ENCODE peak calls at places on chromosomes 4 and X, in ten cellular contexts. X, J, A, Z, O, C, F, E, V and U are unnamed samples. For H3K4me1, the result is how much of the 10 kb centered on the place peaks cover.

GRCh38 chrX:69196666-69197065 is 31.4 kb upstream of the PJA1 start:
- DNase-seq in J (no peak), A (no peak), V (no peak), C (no peak), F (no peak), E (no peak), X (no peak), Z (no peak), O (no peak), U (no peak)

GRCh38 chrX:122087353-122087752 is 1039.9 kb downstream of the GLUD2 start:
- DNase-seq in E (no peak), C (no peak), F (no peak), A (no peak), J (no peak), X (no peak), O (no peak), V (no peak), Z (no peak), U (no peak)

GRCh38 chrX:113675278-113675677 is 834.6 kb upstream of the AMOT start:
- DNase-seq in O (no peak), E (no peak), A (no peak), C (no peak), Z (no peak), J (no peak), X (no peak), V (no peak), F (no peak), U (no peak)

GRCh38 chrX:68938244-68939004 is 109.6 kb downstream of the EFNB1 start:
- DNase-seq in F (no peak), J (no peak), A (no peak), O (no peak), Z (no peak), C (peak), E (no peak), V (no peak), X (no peak), U (peak)

GRCh38 chrX:118519411-118520205 is 24.0 kb downstream of the DOCK11 start:
- DNase-seq in X (no peak), V (no peak), O (no peak), Z (no peak), E (no peak), A (no peak), F (no peak), J (no peak), C (no peak), U (no peak)

GRCh38 chr4:52173470-52174055 is 122.5 kb downstream of the SPATA18 start:
- DNase-seq in J (no peak), A (no peak), X (no peak), V (peak), C (peak), O (no peak), Z (no peak), E (no peak), F (no peak), U (no peak)

GRCh38 chr4:78002260-78002659 is 54.9 kb upstream of the FRAS1 start:
- DNase-seq in O (no peak), Z (no peak), F (no peak), V (no peak), E (no peak), C (no peak), J (no peak), X (peak), A (no peak), U (no peak)

GRCh38 chr4:141702472-141703182 is 66.2 kb downstream of the IL15 start:
- DNase-seq in Z (no peak), O (no peak), A (no peak), X (peak), C (peak), J (no peak), F (peak), V (no peak), E (no peak), U (no peak)

GRCh38 chr4:37567781-37568180 is 118.4 kb downstream of the RELL1 start:
- DNase-seq in J (no peak), A (no peak), O (no peak), X (no peak), C (no peak), Z (no peak), V (no peak), E (no peak), F (no peak), U (no peak)

GRCh38 chr4:8785656-8786142 is 85.9 kb downstream of the HMX1 start:
- DNase-seq in F (peak), J (no peak), O (no peak), E (no peak), X (no peak), Z (no peak), A (no peak), C (no peak), V (no peak), U (no peak)

GRCh38 chr4:91113130-91113706 is 986.0 kb downstream of the CCSER1 start:
- DNase-seq in V (no peak), A (peak), O (no peak), E (no peak), C (no peak), F (no peak), Z (no peak), X (peak), J (no peak), U (no peak)

GRCh38 chrX:17062065-17062464 is 115.6 kb downstream of the REPS2 start:
- DNase-seq in O (no peak), J (no peak), X (no peak), Z (no peak), C (no peak), V (no peak), F (no peak), A (no peak), E (no peak), U (no peak)

GRCh38 chr4:1305781-1306455 is 16.2 kb downstream of the MAEA start:
- DNase-seq in O (peak), E (no peak), A (no peak), F (peak), J (no peak), V (no peak), C (no peak), Z (no peak), X (no peak), U (peak)

GRCh38 chrX:64642482-64642881 is 247.2 kb upstream of the MTMR8 start:
- DNase-seq in O (no peak), X (peak), C (no peak), Z (no peak), A (peak), J (no peak), F (peak), V (no peak), E (no peak), U (no peak)

GRCh38 chr4:53928825-53929224 is 135.6 kb downstream of the CHIC2 start:
- DNase-seq in X (no peak), Z (no peak), F (no peak), A (no peak), J (no peak), V (no peak), E (no peak), C (no peak), O (no peak), U (no peak)

GRCh38 chr4:177596035-177596434 is 153.8 kb upstream of the AGA start:
- DNase-seq in A (peak), E (no peak), V (no peak), F (no peak), C (no peak), J (no peak), X (no peak), Z (no peak), O (no peak), U (no peak)

GRCh38 chrX:75547783-75548182 is 24.9 kb upstream of the ZDHHC15 start:
- DNase-seq in O (no peak), F (no peak), C (peak), Z (no peak), V (peak), J (no peak), E (no peak), A (no peak), X (no peak), U (no peak)

GRCh38 chr4:179071120-179071519 is 1628.9 kb upstream of the AGA start:
- DNase-seq in X (no peak), Z (no peak), F (no peak), C (no peak), O (no peak), J (no peak), A (no peak), E (no peak), V (no peak), U (no peak)

GRCh38 chr4:101169044-101170014 is 178.0 kb downstream of the PPP3CA start:
- DNase-seq in F (peak), A (peak), X (peak), V (peak), E (peak), C (peak), Z (peak), J (peak), O (no peak), U (peak)

GRCh38 chrX:153494541-153495361 is at the start of gene BGN:
- DNase-seq in F (no peak), O (no peak), Z (no peak), J (no peak), A (peak), V (peak), C (peak), X (peak), E (peak), U (no peak)

GRCh38 chrX:97639526-97639925 is 755.8 kb downstream of the RPA4 start:
- DNase-seq in E (no peak), O (no peak), Z (no peak), C (no peak), F (no peak), V (no peak), A (peak), J (no peak), X (peak), U (no peak)

GRCh38 chrX:115582871-115583729 is 22.1 kb downstream of the PLS3 start:
- DNase-seq in O (no peak), A (no peak), Z (no peak), C (no peak), F (no peak), V (no peak), X (peak), J (no peak), E (no peak), U (no peak)

GRCh38 chrX:110182865-110183264 is 135.0 kb downstream of the AMMECR1 start:
- DNase-seq in V (no peak), E (no peak), X (no peak), C (no peak), A (no peak), J (no peak), Z (no peak), F (no peak), O (no peak), U (peak)

GRCh38 chrX:142891046-142891445 is 134.7 kb upstream of the SPANXN4 start:
- DNase-seq in V (no peak), O (no peak), J (no peak), F (no peak), C (no peak), X (no peak), A (no peak), Z (no peak), E (no peak), U (no peak)

GRCh38 chr4:84647307-84647884 is 64.5 kb downstream of the CDS1 start:
- DNase-seq in O (no peak), E (no peak), X (peak), V (no peak), Z (no peak), F (no peak), C (no peak), A (peak), J (no peak), U (no peak)

DNA sequence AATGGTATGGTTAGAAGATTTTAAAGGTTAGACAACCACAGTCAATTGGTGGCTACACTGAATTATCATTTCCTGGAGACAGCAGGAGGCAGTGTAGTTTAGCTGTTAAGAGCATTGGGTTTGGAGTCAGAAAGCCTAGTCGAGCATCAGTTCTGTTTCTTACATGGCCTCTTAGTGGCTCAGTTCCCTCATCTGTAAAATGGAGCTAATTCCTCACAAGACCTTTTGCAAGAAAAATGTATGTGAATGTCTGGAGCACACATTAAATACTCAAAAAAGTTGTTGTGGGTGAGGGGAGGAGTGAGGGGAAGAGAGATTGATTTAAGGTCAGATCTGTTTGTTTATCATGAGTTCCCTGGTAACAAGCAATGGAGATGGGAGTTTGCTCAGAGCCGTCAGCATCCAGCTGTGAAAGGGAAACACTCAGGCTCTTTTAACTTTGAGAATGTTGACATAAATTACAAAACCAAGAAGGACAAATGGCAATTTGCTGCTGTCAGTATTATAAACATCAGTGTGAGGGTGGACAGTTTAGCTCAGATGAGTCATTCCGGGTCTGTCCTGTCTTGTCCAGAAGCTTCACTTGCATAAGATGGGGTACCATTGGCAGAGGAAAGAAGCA is 98.2 kb upstream of the PGRMC2 start:
- DNase-seq in X (peak), V (no peak), F (no peak), J (no peak), O (no peak), C (no peak), E (no peak), A (no peak), Z (no peak), U (no peak)
- H3K27ac ChIP-seq in X (no peak), V (peak), F (no peak), J (no peak), O (no peak), C (peak), E (peak), A (no peak), Z (no peak), U (peak)

GRCh38 chrX:154526901-154527675 is 11.1 kb upstream of the FAM3A start:
- DNase-seq in Z (peak), X (peak), V (peak), E (peak), A (peak), C (peak), J (no peak), O (peak), F (peak), U (peak)
- H3K4me3 ChIP-seq in Z (no peak), X (peak), V (no peak), E (peak), A (peak), C (peak), J (no peak), O (no peak), F (no peak), U (no peak)

GRCh38 chr4:156950950-156951349 is 20.6 kb downstream of the PDGFC start:
- DNase-seq in C (no peak), F (no peak), O (no peak), V (no peak), Z (no peak), A (no peak), E (no peak), X (no peak), J (no peak), U (no peak)
- H3K4me1 ChIP-seq in C (half or more), F (under half), O (under half), V (under half), Z (under half), A (under half), E (under half), X (under half), J (under half), U (under half)

GRCh38 chrX:45727761-45728160 is 527.1 kb upstream of the DIPK2B start:
- DNase-seq in X (no peak), F (no peak), V (no peak), A (no peak), J (no peak), Z (no peak), C (no peak), E (no peak), O (no peak), U (no peak)

GRCh38 chrX:45718676-45719075 is 518.0 kb upstream of the DIPK2B start:
- DNase-seq in A (no peak), X (no peak), C (no peak), V (no peak), O (no peak), Z (no peak), F (no peak), E (no peak), J (no peak), U (no peak)

GRCh38 chrX:45719751-45720501 is 519.2 kb upstream of the DIPK2B start:
- DNase-seq in F (no peak), Z (no peak), V (no peak), J (no peak), A (no peak), C (no peak), E (no peak), O (no peak), X (no peak), U (no peak)

GRCh38 chrX:45716747-45717146 is 516.1 kb upstream of the DIPK2B start:
- DNase-seq in O (no peak), J (no peak), A (no peak), E (no peak), C (no peak), X (no peak), Z (no peak), V (no peak), F (no peak), U (no peak)

GRCh38 chrX:45722471-45722870 is 521.8 kb upstream of the DIPK2B start:
- DNase-seq in E (no peak), V (no peak), Z (no peak), J (no peak), O (no peak), F (no peak), X (no peak), A (no peak), C (no peak), U (no peak)
- H3K27ac ChIP-seq in E (no peak), V (no peak), Z (no peak), J (no peak), O (no peak), F (no peak), X (no peak), A (no peak), C (no peak), U (no peak)

GRCh38 chrX:41590641-41591040 is 98.1 kb upstream of the GPR34 start:
- DNase-seq in C (no peak), E (no peak), O (no peak), V (no peak), Z (no peak), F (no peak), J (no peak), A (no peak), X (no peak), U (no peak)
- H3K4me3 ChIP-seq in C (no peak), E (no peak), O (no peak), V (no peak), Z (no peak), F (no peak), J (no peak), A (no peak), X (no peak), U (no peak)

GRCh38 chrX:48156014-48156413 is 25.6 kb downstream of the SPACA5B start:
- DNase-seq in O (no peak), Z (no peak), E (no peak), A (no peak), V (no peak), J (no peak), F (no peak), C (no peak), X (peak), U (no peak)

GRCh38 chrX:48153769-48154168 is 23.3 kb downstream of the SPACA5B start:
- DNase-seq in E (no peak), Z (no peak), A (no peak), C (no peak), V (no peak), X (no peak), F (no peak), J (no peak), O (no peak), U (no peak)

GRCh38 chrX:48154796-48155195 is 24.4 kb downstream of the SPACA5B start:
- DNase-seq in C (no peak), X (no peak), O (no peak), Z (no peak), V (no peak), J (no peak), A (no peak), E (no peak), F (no peak), U (no peak)
- H3K4me1 ChIP-seq in C (under half), X (under half), O (under half), Z (under half), V (under half), J (under half), A (under half), E (under half), F (under half), U (under half)